ENCODE peak calls at places on chromosome 21, in six cellular contexts. W is left lung, X is skeletal muscle cell, P is adipocyte, K is neural progenitor cell, F is heart right ventricle. U is an unnamed sample.

GRCh38 chr21:14403681-14404318 is 20.9 kb upstream of the HSPA13 start:
- DNase-seq in F (no peak), W (no peak), K (peak), P (peak), X (peak), U (peak)

GRCh38 chr21:14598065-14598464 is 52.0 kb upstream of the SAMSN1 start:
- DNase-seq in W (no peak), X (no peak), K (no peak), P (no peak), F (no peak), U (no peak)

GRCh38 chr21:39319814-39320332 is 6.4 kb upstream of the BRWD1 start:
- DNase-seq in K (no peak), W (no peak), F (peak), P (no peak), X (no peak), U (no peak)

GRCh38 chr21:38664821-38665220 is 140.9 kb upstream of the ETS2 start:
- DNase-seq in W (no peak), K (no peak), F (no peak), X (no peak), P (peak), U (peak)

GRCh38 chr21:17492415-17493168 is 20.3 kb upstream of the CXADR start:
- DNase-seq in F (no peak), X (no peak), P (no peak), W (no peak), K (no peak), U (no peak)

GRCh38 chr21:40925481-40925880 is 78.5 kb upstream of the DSCAM start:
- DNase-seq in X (no peak), F (no peak), P (no peak), W (no peak), K (no peak), U (no peak)

GRCh38 chr21:19810779-19811178 is 1187.4 kb upstream of the NCAM2 start:
- DNase-seq in X (no peak), K (no peak), F (no peak), W (no peak), P (no peak), U (no peak)

GRCh38 chr21:31733521-31734149 is 1.7 kb upstream of the SCAF4 start:
- DNase-seq in F (no peak), W (no peak), P (no peak), K (no peak), X (no peak), U (no peak)

GRCh38 chr21:34693192-34693810 is 24.5 kb downstream of the CLIC6 start:
- DNase-seq in W (no peak), K (peak), X (peak), F (peak), P (peak), U (peak)

GRCh38 chr21:19640964-19641363 is 1237.4 kb upstream of the TMPRSS15 start:
- DNase-seq in P (no peak), W (no peak), X (no peak), F (no peak), K (no peak), U (no peak)

GRCh38 chr21:15751561-15751960 is 21.8 kb downstream of the USP25 start:
- DNase-seq in W (no peak), X (no peak), F (no peak), P (peak), K (no peak), U (no peak)
- H3K4me3 ChIP-seq in W (no peak), X (no peak), F (no peak), P (no peak), K (no peak), U (no peak)

DNA sequence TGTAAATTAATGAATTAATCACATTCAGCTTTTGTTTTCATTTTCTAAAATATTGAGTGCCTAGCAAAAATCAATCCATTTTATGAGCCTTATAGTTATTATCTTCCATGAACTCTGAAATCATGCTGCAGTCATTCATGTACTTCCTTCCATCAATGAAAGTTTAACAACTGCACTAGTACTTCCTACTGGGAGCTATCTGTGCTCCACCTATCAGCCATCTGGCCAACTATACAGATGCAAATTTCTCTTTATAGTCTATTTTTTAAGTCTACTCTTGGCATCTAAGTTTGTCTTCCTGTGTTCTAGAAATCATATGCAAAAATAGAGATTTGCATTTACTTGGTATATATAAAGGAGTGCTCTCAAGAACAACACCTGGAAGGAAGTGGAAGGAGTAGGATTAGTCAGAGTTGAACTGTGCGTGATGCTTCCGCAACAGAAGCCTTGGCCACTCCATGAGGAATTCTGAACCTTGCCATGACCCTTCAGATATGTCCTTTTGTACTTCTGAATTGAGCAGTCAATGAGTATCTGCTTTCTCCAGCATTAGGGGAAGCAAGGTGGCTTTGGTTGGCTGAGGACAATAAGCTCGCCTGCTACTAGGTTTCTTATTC is 403.2 kb upstream of the ADAMTS5 start:
- DNase-seq in P (no peak), F (no peak), W (no peak), X (no peak), K (no peak), U (no peak)
- H3K4me3 ChIP-seq in P (no peak), F (no peak), W (no peak), X (no peak), K (no peak), U (no peak)

DNA sequence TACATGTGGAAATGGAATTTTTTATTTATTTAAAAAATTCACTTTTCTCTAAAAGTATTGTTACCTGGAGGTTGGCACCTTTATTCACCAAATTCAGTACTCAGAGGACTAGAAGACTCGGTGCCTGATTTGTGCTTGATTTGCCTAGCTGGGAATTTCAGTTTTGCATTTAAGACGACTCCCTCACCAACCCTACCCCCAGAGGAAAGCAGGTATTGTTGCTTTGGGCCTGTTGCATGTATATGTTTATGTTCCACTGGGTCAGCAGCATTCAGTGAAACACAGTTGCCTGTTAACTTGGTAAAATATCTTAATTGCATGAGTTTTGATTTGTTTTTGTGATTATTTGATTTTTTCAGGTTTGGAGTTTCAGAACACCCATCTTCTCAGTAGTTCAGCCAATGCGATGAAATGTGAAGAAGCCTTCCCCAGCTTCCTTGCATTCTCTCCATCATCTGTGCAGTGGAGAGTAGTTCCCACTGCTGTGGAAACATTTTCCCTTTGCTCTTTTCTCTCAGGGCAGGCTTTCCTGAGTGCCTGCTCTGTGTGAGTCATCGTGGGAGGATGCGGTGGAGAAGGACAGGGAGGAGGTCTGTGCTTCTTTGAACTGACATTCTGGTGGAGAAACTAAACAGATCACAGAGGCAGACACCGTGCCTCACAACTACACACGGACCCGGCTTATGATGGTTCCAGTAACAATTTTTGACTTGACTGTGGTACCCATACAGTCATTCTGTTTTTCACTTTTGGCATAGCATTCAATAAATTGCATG is 6.4 kb downstream of the ADARB1 start:
- DNase-seq in W (no peak), K (no peak), X (no peak), P (peak), F (no peak), U (peak)
- H3K4me3 ChIP-seq in W (no peak), K (no peak), X (no peak), P (no peak), F (no peak), U (no peak)

GRCh38 chr21:42652527-42653491 is 612 bp upstream of the PDE9A start:
- DNase-seq in W (peak), K (peak), X (no peak), P (no peak), F (peak), U (peak)

GRCh38 chr21:42653492-42654061 is at the start of gene PDE9A:
- DNase-seq in P (peak), X (no peak), K (peak), W (peak), F (no peak), U (no peak)

GRCh38 chr21:42655797-42656770 is 2.7 kb downstream of the PDE9A start:
- DNase-seq in X (no peak), F (no peak), K (peak), P (no peak), W (peak), U (no peak)

GRCh38 chr21:42654913-42655796 is 1.7 kb downstream of the PDE9A start:
- DNase-seq in P (no peak), K (no peak), X (no peak), W (peak), F (no peak), U (no peak)

DNA sequence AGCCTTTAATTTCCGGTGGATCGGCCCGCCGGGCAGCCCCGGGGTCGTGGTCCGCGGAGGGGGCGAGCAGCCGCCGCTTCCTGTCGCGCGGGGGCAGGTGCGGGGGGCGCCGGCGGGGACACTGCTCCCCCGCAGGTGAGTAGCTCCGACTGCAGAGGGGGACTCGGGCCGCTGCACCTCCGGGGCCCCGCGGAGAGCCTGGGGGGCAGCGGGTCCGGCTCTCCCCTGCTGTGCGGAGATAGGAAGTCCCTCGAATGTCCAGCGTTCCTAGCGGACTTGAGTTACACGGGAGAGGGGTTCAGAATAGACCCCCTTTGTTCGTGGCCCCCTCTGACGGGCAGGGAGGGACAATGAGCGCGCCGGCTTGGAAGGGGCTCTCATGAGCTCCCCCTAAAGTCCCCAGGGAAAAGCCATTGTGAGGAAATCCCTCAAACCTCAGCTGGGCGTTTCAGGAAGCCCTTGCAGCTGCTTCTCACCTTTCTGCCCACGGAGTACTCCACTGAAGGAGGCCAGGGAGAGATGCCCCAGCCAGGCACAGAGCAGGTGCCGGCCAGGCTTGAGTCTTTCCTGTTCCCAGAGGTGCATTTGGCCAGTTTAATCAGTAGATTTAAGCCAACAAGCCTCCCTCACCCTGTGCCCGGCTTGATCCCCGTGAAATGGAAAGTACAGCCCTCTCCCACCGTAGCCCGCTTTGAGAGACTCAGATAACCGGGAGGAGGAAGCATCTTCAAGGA is 925 bp downstream of the PDE9A start:
- DNase-seq in W (peak), K (peak), X (no peak), F (no peak), P (no peak), U (peak)
- H3K4me3 ChIP-seq in W (peak), K (peak), X (peak), F (peak), P (peak), U (peak)

GRCh38 chr21:26758083-26758861 is 86.9 kb downstream of the ADAMTS1 start:
- DNase-seq in P (no peak), W (no peak), K (no peak), X (no peak), F (no peak), U (no peak)

GRCh38 chr21:26753822-26754221 is 91.4 kb downstream of the ADAMTS1 start:
- DNase-seq in K (no peak), F (no peak), W (no peak), X (no peak), P (no peak), U (no peak)

GRCh38 chr21:26754853-26755252 is 90.4 kb downstream of the ADAMTS1 start:
- DNase-seq in K (no peak), W (no peak), F (no peak), P (no peak), X (no peak), U (no peak)

GRCh38 chr21:26759731-26760130 is 85.5 kb downstream of the ADAMTS1 start:
- DNase-seq in K (no peak), X (no peak), P (no peak), W (no peak), F (no peak), U (no peak)

DNA sequence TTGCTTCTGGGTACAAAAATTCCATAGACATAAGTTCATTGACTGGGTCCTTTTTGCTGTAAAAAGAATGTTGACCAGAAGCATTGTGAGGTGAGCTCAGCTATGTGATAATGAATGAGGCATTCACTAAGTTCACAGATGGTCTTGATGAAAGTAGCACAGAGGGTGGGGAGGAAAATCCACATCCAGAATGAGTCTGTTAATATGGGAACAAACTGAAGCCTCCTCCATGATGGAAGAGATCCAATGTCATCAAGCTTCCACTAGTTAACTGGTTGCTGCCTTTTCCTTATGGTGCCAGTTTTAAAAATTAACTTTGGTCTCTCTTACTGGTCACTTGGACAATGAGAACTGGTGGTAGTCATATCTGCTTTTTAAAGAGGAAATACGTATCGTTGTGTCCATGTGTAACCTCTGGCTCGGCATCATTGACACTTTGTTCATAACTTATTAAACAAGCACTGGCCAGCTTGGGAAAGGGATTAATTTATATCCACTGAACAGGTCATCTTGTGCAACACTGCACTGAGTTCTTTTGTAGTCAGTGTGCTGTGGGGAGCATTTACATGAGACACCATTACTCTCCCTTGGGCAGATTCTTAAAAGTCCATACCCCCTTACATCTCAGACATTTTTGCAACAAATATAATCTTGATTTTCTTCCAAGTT is 88.6 kb downstream of the ADAMTS1 start:
- DNase-seq in X (peak), W (no peak), F (no peak), K (no peak), P (peak), U (peak)
- H3K4me3 ChIP-seq in X (no peak), W (no peak), F (no peak), K (no peak), P (no peak), U (no peak)

GRCh38 chr21:44871576-44872265 is 1.8 kb downstream of the PTTG1IP start:
- DNase-seq in P (peak), W (no peak), X (no peak), F (no peak), K (no peak), U (peak)
- H3K4me3 ChIP-seq in P (peak), W (peak), X (peak), F (peak), K (peak), U (peak)

GRCh38 chr21:43937898-43938309 is 72.9 kb downstream of the AGPAT3 start:
- DNase-seq in W (no peak), P (no peak), K (no peak), X (no peak), F (no peak), U (no peak)

GRCh38 chr21:43940329-43940653 is 71.8 kb upstream of the TRAPPC10 start:
- DNase-seq in P (no peak), F (no peak), W (no peak), K (no peak), X (no peak), U (no peak)

GRCh38 chr21:43939443-43940328 is 72.4 kb upstream of the TRAPPC10 start:
- DNase-seq in P (no peak), F (no peak), W (peak), K (no peak), X (no peak), U (no peak)

GRCh38 chr21:43937051-43937832 is 72.2 kb downstream of the AGPAT3 start:
- DNase-seq in X (no peak), W (peak), K (no peak), P (no peak), F (no peak), U (no peak)

DNA sequence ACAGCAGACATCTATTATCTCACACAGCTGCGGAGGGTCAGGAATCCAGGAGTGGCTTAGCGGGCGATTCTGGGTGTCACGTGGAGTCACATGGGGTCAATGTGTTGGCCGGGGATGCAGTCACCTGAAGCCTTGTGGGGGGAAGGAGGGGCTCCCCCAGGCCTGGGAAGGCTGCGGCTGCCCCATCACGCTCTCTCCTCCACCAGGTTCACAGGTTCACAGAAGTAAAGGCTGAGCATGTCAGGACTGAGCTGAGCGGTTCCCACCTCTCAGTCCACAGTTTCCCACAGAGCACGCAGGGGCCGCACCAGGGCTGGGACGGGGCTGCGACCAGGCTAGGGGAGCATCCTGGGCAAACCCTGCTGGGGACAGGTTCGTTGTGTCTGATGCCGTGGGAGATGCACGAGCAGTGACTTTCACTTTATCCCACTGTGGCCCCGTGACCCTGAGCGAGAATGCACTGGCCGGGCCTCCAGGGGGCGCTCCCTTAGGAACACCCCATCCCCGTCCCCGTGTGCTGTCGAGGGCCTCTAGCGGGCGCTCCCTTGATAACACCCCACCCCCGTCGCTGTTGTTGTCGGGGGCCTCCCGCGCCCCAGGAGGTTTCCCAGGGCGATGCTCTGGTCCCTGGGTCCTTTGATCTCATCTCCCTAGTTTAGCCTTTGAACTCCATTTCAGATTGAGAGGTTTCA is 73.2 kb upstream of the TRAPPC10 start:
- DNase-seq in K (peak), X (no peak), F (peak), P (peak), W (peak), U (peak)
- H3K4me3 ChIP-seq in K (no peak), X (peak), F (peak), P (peak), W (peak), U (peak)

U was measured in fibroblast of villous mesenchyme.